ENCODE peak calls at places on chromosomes 12 and 14, in ten cellular contexts. X is endodermal cell, E is colonic mucosa, H is fibroblast of pulmonary artery, J is ovary, P is HFF-Myc, K is AG04450, U is fibroblast of villous mesenchyme, Y is upper lobe of right lung, T is IMR-90. Q is an unnamed sample.

GRCh38 chr14:99619873-99620834 is 16.1 kb upstream of the CCDC85C start:
- DNase-seq in T (peak), H (peak), X (no peak), P (no peak), U (no peak), E (no peak), J (no peak), K (no peak), Y (no peak), Q (no peak)

GRCh38 chr12:13154027-13154538 is 42.4 kb upstream of the EMP1 start:
- DNase-seq in Y (no peak), X (no peak), J (no peak), H (no peak), E (no peak), P (no peak), K (no peak), T (peak), U (peak), Q (no peak)

GRCh38 chr12:2960996-2961616 is 1.9 kb downstream of the TEAD4 start:
- DNase-seq in J (no peak), K (no peak), X (peak), P (no peak), Y (no peak), U (no peak), H (no peak), T (peak), E (no peak), Q (no peak)

GRCh38 chr12:1797991-1798733 is 22.2 kb upstream of the LRTM2 start:
- DNase-seq in T (no peak), K (no peak), P (no peak), U (no peak), E (no peak), J (no peak), X (peak), H (no peak), Y (peak), Q (no peak)

GRCh38 chr14:76968621-76969063 is 59.9 kb downstream of the IRF2BPL start:
- DNase-seq in T (no peak), K (no peak), E (no peak), P (no peak), H (no peak), Y (no peak), X (peak), U (no peak), J (no peak), Q (no peak)

GRCh38 chr12:100201604-100202423 is 1.2 kb downstream of the ACTR6 start:
- DNase-seq in E (no peak), P (no peak), X (no peak), Y (no peak), K (no peak), T (no peak), J (no peak), U (no peak), H (no peak), Q (no peak)

GRCh38 chr14:104584557-104584956 is 5.0 kb downstream of the C14orf180 start:
- DNase-seq in E (no peak), K (no peak), H (no peak), J (no peak), U (no peak), T (no peak), Y (no peak), P (no peak), X (no peak), Q (no peak)

GRCh38 chr12:75747572-75747995 is 236.2 kb upstream of the KRR1 start:
- DNase-seq in H (peak), Y (no peak), E (no peak), K (peak), T (peak), X (no peak), P (peak), U (peak), J (no peak), Q (no peak)

GRCh38 chr12:39780527-39781446 is 161.2 kb upstream of the ABCD2 start:
- DNase-seq in X (no peak), K (no peak), Y (no peak), U (peak), T (no peak), J (no peak), P (no peak), H (no peak), E (peak), Q (no peak)

GRCh38 chr12:49990269-49990668 is 17.5 kb downstream of the AQP6 start:
- DNase-seq in P (no peak), T (peak), X (no peak), J (no peak), E (no peak), U (peak), K (no peak), H (peak), Y (no peak), Q (no peak)

GRCh38 chr12:51590347-51591019 is 550 bp upstream of the SCN8A start:
- DNase-seq in K (peak), X (peak), H (peak), Y (peak), U (peak), P (no peak), T (peak), E (peak), J (peak), Q (no peak)

GRCh38 chr14:77301103-77301502 is 19.6 kb downstream of the POMT2 start:
- DNase-seq in J (peak), U (peak), E (peak), T (peak), H (peak), K (peak), Y (no peak), P (no peak), X (peak), Q (peak)

GRCh38 chr14:70887207-70888150 is 19.8 kb upstream of the PCNX1 start:
- DNase-seq in E (no peak), J (no peak), X (no peak), T (peak), K (peak), Y (no peak), H (peak), U (peak), P (no peak), Q (no peak)

GRCh38 chr14:58362798-58363412 is 32.8 kb upstream of the TOMM20L start:
- DNase-seq in T (peak), Y (no peak), P (peak), E (no peak), U (peak), H (peak), J (no peak), X (no peak), K (no peak), Q (no peak)

GRCh38 chr12:25929096-25929637 is 29.3 kb upstream of the RASSF8 start:
- DNase-seq in J (no peak), T (no peak), U (peak), Y (no peak), H (peak), P (no peak), E (no peak), X (no peak), K (no peak), Q (no peak)

GRCh38 chr12:9073077-9073476 is 42.6 kb downstream of the A2M start:
- DNase-seq in Y (no peak), X (no peak), E (no peak), P (no peak), K (no peak), H (no peak), J (no peak), U (no peak), T (no peak), Q (no peak)

GRCh38 chr14:29892327-29892726 is 35.3 kb downstream of the PRKD1 start:
- DNase-seq in T (peak), U (peak), J (no peak), K (no peak), P (no peak), H (peak), E (no peak), Y (no peak), X (no peak), Q (no peak)

GRCh38 chr14:55245657-55246268 is 25.5 kb upstream of the FBXO34 start:
- DNase-seq in Y (no peak), K (no peak), X (no peak), T (peak), P (no peak), H (peak), E (peak), J (no peak), U (peak), Q (no peak)

GRCh38 chr12:47902131-47902639 is 2.6 kb downstream of the VDR start:
- DNase-seq in T (no peak), H (no peak), X (peak), P (no peak), U (no peak), K (no peak), J (no peak), E (no peak), Y (no peak), Q (no peak)

GRCh38 chr12:94326727-94327126 is 132.9 kb downstream of the CEP83 start:
- DNase-seq in K (peak), P (peak), H (peak), U (peak), E (no peak), T (peak), J (no peak), X (no peak), Y (no peak), Q (no peak)

GRCh38 chr12:111748867-111749266 is 17.9 kb upstream of the ALDH2 start:
- DNase-seq in K (no peak), U (no peak), H (no peak), J (no peak), P (no peak), X (no peak), Y (no peak), E (no peak), T (no peak), Q (no peak)

GRCh38 chr14:78690836-78691235 is 520.7 kb downstream of the NRXN3 start:
- DNase-seq in U (no peak), H (no peak), E (no peak), X (no peak), P (no peak), K (no peak), Y (no peak), J (no peak), T (no peak), Q (no peak)

GRCh38 chr14:78683206-78683605 is 513.0 kb downstream of the NRXN3 start:
- DNase-seq in U (no peak), Y (no peak), J (no peak), E (no peak), X (no peak), P (no peak), H (no peak), T (no peak), K (no peak), Q (no peak)

GRCh38 chr14:78688503-78688902 is 518.3 kb downstream of the NRXN3 start:
- DNase-seq in Y (no peak), H (no peak), X (no peak), J (no peak), K (no peak), P (no peak), T (no peak), U (no peak), E (no peak), Q (no peak)
- TF ChIP-seq CTCF in Y (no peak), H (no peak), X (no peak), J (no peak), K (no peak), P (no peak), T (no peak), U (no peak), E (no peak), Q (no peak)

GRCh38 chr14:75543786-75544185 is 21.5 kb downstream of the BATF start:
- DNase-seq in Y (no peak), P (no peak), X (no peak), H (no peak), J (no peak), U (no peak), K (no peak), T (no peak), E (no peak), Q (no peak)

GRCh38 chr14:75540479-75540851 is 18.2 kb downstream of the BATF start:
- DNase-seq in K (no peak), E (no peak), Y (no peak), X (no peak), P (no peak), J (no peak), U (no peak), T (no peak), H (no peak), Q (no peak)

GRCh38 chr14:75545907-75546306 is 23.6 kb downstream of the BATF start:
- DNase-seq in U (no peak), H (no peak), J (no peak), P (no peak), T (no peak), K (no peak), Y (no peak), E (no peak), X (no peak), Q (no peak)

GRCh38 chr14:75542585-75543091 is 20.4 kb downstream of the BATF start:
- DNase-seq in H (peak), K (no peak), E (peak), P (no peak), T (no peak), Y (peak), J (no peak), X (no peak), U (peak), Q (peak)

GRCh38 chr14:75543258-75543657 is 21.0 kb downstream of the BATF start:
- DNase-seq in E (no peak), U (no peak), Y (no peak), H (no peak), K (no peak), T (no peak), J (no peak), P (no peak), X (no peak), Q (no peak)
- H3K4me3 ChIP-seq in E (no peak), U (no peak), Y (peak), H (no peak), K (no peak), T (no peak), J (no peak), P (no peak), X (no peak), Q (no peak)

GRCh38 chr12:20142956-20143355 is 225.4 kb upstream of the PDE3A start:
- DNase-seq in Y (no peak), P (no peak), X (peak), J (no peak), U (no peak), T (no peak), K (no peak), H (no peak), E (no peak), Q (no peak)
- TF ChIP-seq CTCF in Y (no peak), P (no peak), X (peak), J (no peak), U (no peak), T (no peak), K (no peak), H (peak), E (no peak), Q (no peak)

GRCh38 chr14:54220697-54221431 is 175.9 kb upstream of the CDKN3 start:
- DNase-seq in U (no peak), P (no peak), T (no peak), Y (no peak), K (no peak), X (no peak), J (no peak), H (no peak), E (no peak), Q (no peak)
- H3K4me3 ChIP-seq in U (peak), P (no peak), T (no peak), Y (peak), K (no peak), X (peak), J (peak), H (peak), E (no peak), Q (peak)

Q was measured in thoracic aorta.